ENCODE peak calls at places on chromosomes 3 and 15, in ten cellular contexts. Z is adrenal gland; G is GM12892; M is substantia nigra; S is body of pancreas; E is LNCaP clone FGC; L is central memory CD8-positive, alpha-beta T cell; U is neural crest cell; Y is H7; C is astrocyte of the spinal cord. T is an unnamed sample.

GRCh38 chr3:6921041-6921440 is 60.1 kb downstream of the GRM7 start:
- DNase-seq in Z (no peak), G (no peak), M (no peak), S (peak), E (peak), L (no peak), U (no peak), Y (no peak), C (peak), T (no peak)

GRCh38 chr3:24520941-24521305 is 26.3 kb upstream of the THRB start:
- DNase-seq in Z (no peak), G (no peak), M (no peak), S (no peak), E (no peak), L (no peak), U (no peak), Y (no peak), C (no peak), T (no peak)

GRCh38 chr15:62138124-62138523 is 27.0 kb downstream of the C2CD4B start:
- DNase-seq in Z (peak), G (no peak), M (no peak), S (peak), E (no peak), L (no peak), U (no peak), Y (no peak), C (peak), T (no peak)

GRCh38 chr3:113631143-113631542 is 65.3 kb downstream of the USF3 start:
- DNase-seq in Z (no peak), G (no peak), M (no peak), S (no peak), E (no peak), L (no peak), U (no peak), Y (no peak), C (no peak), T (no peak)

GRCh38 chr15:67680645-67681044 is 138.1 kb downstream of the MAP2K5 start:
- DNase-seq in Z (no peak), G (no peak), M (no peak), S (no peak), E (no peak), L (no peak), U (no peak), Y (no peak), C (no peak), T (no peak)

GRCh38 chr15:43153269-43153668 is 19.9 kb downstream of the TMEM62 start:
- DNase-seq in Z (no peak), G (no peak), M (no peak), S (no peak), E (no peak), L (no peak), U (no peak), Y (no peak), C (no peak), T (no peak)

GRCh38 chr3:189848636-189849035 is 217.4 kb downstream of the TP63 start:
- DNase-seq in Z (no peak), G (no peak), M (no peak), S (no peak), E (no peak), L (no peak), U (no peak), Y (no peak), C (no peak), T (no peak)

GRCh38 chr3:188262913-188263683 is 109.1 kb downstream of the LPP start:
- DNase-seq in Z (peak), G (no peak), M (peak), S (no peak), E (peak), L (no peak), U (peak), Y (no peak), C (peak), T (peak)

GRCh38 chr3:155326901-155327300 is 33.4 kb upstream of the STRIT1 start:
- DNase-seq in Z (no peak), G (no peak), M (no peak), S (no peak), E (no peak), L (no peak), U (no peak), Y (no peak), C (no peak), T (no peak)

T was measured in hypothalamus.